ENCODE peak calls at places on chromosomes 13 and 19, in seven cellular contexts. Q is esophagus squamous epithelium, H is fibroblast of the aortic adventitia, G is trophoblast cell, U is mucosa of gallbladder, I is fibroblast of pulmonary artery, W is GM04503. Z is an unnamed sample.
A peak's percentile ranks its signal among the peaks of the same experiment; 100 is the strongest.

GRCh38 chr13:113649212-113649611 is 8.8 kb downstream of the ATP4B start:
- DNase-seq in H (no peak), W (no peak), U (no peak), Q (no peak), I (no peak), G (no peak), Z (no peak)

GRCh38 chr13:48595330-48596127 is 58.2 kb upstream of the CYSLTR2 start:
- DNase-seq in H (peak; percentile 83), G (peak; percentile 30), W (no peak), Q (no peak), I (peak; percentile 92), U (peak; percentile 70), Z (no peak)

GRCh38 chr19:48678201-48678600 is 5.4 kb upstream of the NTN5 start:
- DNase-seq in I (no peak), H (peak; percentile 23), W (no peak), G (no peak), U (peak; percentile 51), Q (no peak), Z (no peak)

GRCh38 chr13:77359171-77359570 is 32.3 kb upstream of the MYCBP2 start:
- DNase-seq in Q (no peak), H (no peak), U (no peak), G (no peak), I (no peak), W (no peak), Z (no peak)

GRCh38 chr13:110359840-110360301 is 52.8 kb downstream of the COL4A2 start:
- DNase-seq in I (peak; percentile 85), W (no peak), G (peak; percentile 87), H (no peak), U (no peak), Q (no peak), Z (no peak)

GRCh38 chr19:3249408-3249807 is 24.9 kb downstream of the CELF5 start:
- DNase-seq in H (no peak), G (no peak), I (no peak), U (no peak), Q (no peak), W (no peak), Z (no peak)

GRCh38 chr19:53518716-53519115 is 19.2 kb upstream of the ZNF331 start:
- DNase-seq in G (no peak), W (no peak), H (no peak), U (no peak), Q (no peak), I (no peak), Z (no peak)

GRCh38 chr13:73334459-73334858 is 275.7 kb downstream of the KLF5 start:
- DNase-seq in H (no peak), I (peak; percentile 21), Q (no peak), G (peak; percentile 39), U (no peak), W (no peak), Z (no peak)

GRCh38 chr13:47896546-47896945 is 104.5 kb downstream of the SUCLA2 start:
- DNase-seq in I (no peak), Q (no peak), H (no peak), U (no peak), W (no peak), G (no peak), Z (no peak)

GRCh38 chr19:39946532-39946931 is 12.1 kb upstream of the FCGBP start:
- DNase-seq in I (peak; percentile 47), H (no peak), U (no peak), G (peak; percentile 37), W (no peak), Q (no peak), Z (no peak)

GRCh38 chr13:107210216-107211010 is 642.5 kb upstream of the ARGLU1 start:
- DNase-seq in W (peak; percentile 27), I (peak; percentile 49), U (no peak), Q (no peak), G (no peak), H (peak; percentile 26), Z (no peak)

GRCh38 chr19:10508707-10509106 is 5.6 kb upstream of the KEAP1 start:
- DNase-seq in W (no peak), I (no peak), H (no peak), G (peak; percentile 62), Q (no peak), U (no peak), Z (no peak)

GRCh38 chr19:29596885-29597525 is 9.1 kb upstream of the POP4 start:
- DNase-seq in U (no peak), H (peak; percentile 55), W (no peak), Q (no peak), I (peak; percentile 52), G (no peak), Z (no peak)

GRCh38 chr19:48400018-48400742 is 6.7 kb downstream of the GRIN2D start:
- DNase-seq in I (peak; percentile 65), G (peak; percentile 83), W (no peak), H (peak; percentile 86), U (peak; percentile 40), Q (no peak), Z (no peak)

GRCh38 chr13:72062566-72062965 is 195.6 kb upstream of the DACH1 start:
- DNase-seq in G (no peak), U (peak; percentile 43), Q (no peak), H (no peak), I (peak; percentile 1), W (no peak), Z (no peak)

GRCh38 chr13:105920375-105920774 is 615.1 kb downstream of the EFNB2 start:
- DNase-seq in G (no peak), I (peak; percentile 59), U (no peak), W (peak; percentile 37), Q (no peak), H (peak; percentile 8), Z (no peak)

GRCh38 chr13:63408227-63409202 is 1992.9 kb upstream of the PCDH20 start:
- DNase-seq in H (peak; percentile 15), W (no peak), U (no peak), I (peak; percentile 27), G (no peak), Q (no peak), Z (no peak)

GRCh38 chr19:13622727-13623126 is 116.4 kb upstream of the CACNA1A start:
- DNase-seq in H (no peak), U (no peak), W (no peak), Q (no peak), G (no peak), I (no peak), Z (no peak)

GRCh38 chr13:113186061-113186900 is 22.2 kb downstream of the PCID2 start:
- DNase-seq in U (no peak), H (no peak), Q (no peak), I (no peak), G (no peak), W (no peak), Z (no peak)

GRCh38 chr19:46478356-46478986 is 7.1 kb upstream of the PNMA8A start:
- DNase-seq in U (no peak), W (no peak), Q (no peak), H (peak; percentile 52), I (peak; percentile 60), G (no peak), Z (no peak)

GRCh38 chr19:16327911-16328823 is 3.5 kb downstream of the KLF2 start:
- DNase-seq in W (peak; percentile 75), U (peak; percentile 81), H (peak; percentile 93), G (peak; percentile 49), I (peak; percentile 94), Q (no peak), Z (peak; percentile 88)

Z was measured in Right ventricle myocardium inferior.